ENCODE peak calls at places on chromosomes 2 and 18, in nine cellular contexts. Z is endothelial cell, I is amniotic stem cell, Y is frontal cortex, Q is cardiac muscle cell, E is KBM-7, F is uterus, K is HS-5, G is neural progenitor cell. S is an unnamed sample.
A peak's percentile ranks its signal among the peaks of the same experiment; 100 is the strongest.

GRCh38 chr2:15041429-15041837 is 408.9 kb downstream of the LRATD1 start:
- DNase-seq in K (no peak), Q (peak; percentile 40), Z (no peak), F (no peak), G (no peak), Y (no peak), I (no peak), E (no peak), S (peak; percentile 48)

GRCh38 chr2:22912398-22912797 is 472.6 kb upstream of the KLHL29 start:
- DNase-seq in K (no peak), Z (no peak), Y (no peak), G (no peak), F (no peak), Q (no peak), E (no peak), I (no peak), S (no peak)

GRCh38 chr2:195590866-195591215 is 66.2 kb upstream of the SLC39A10 start:
- DNase-seq in G (no peak), E (no peak), Y (no peak), K (no peak), I (no peak), Z (no peak), F (no peak), Q (no peak), S (no peak)

GRCh38 chr18:54426085-54426665 is 68.5 kb downstream of the C18orf54 start:
- DNase-seq in Z (no peak), I (no peak), Y (no peak), K (no peak), Q (no peak), E (no peak), G (no peak), F (no peak), S (no peak)

GRCh38 chr2:133252770-133253355 is 315.4 kb downstream of the NCKAP5 start:
- DNase-seq in K (no peak), Q (no peak), I (no peak), Z (no peak), Y (no peak), G (no peak), E (no peak), F (no peak), S (no peak)

GRCh38 chr2:238242731-238243495 is 3.1 kb upstream of the HES6 start:
- DNase-seq in I (no peak), F (no peak), Y (no peak), E (no peak), G (no peak), Q (no peak), K (no peak), Z (no peak), S (peak; percentile 50)

GRCh38 chr2:231680992-231681852 is 27.1 kb upstream of the PTMA start:
- DNase-seq in I (peak; percentile 32), K (no peak), Y (peak; percentile 95), E (no peak), Q (peak; percentile 94), Z (peak; percentile 77), G (peak; percentile 97), F (peak; percentile 92), S (peak; percentile 92)

GRCh38 chr2:220162320-220162719 is 534.9 kb downstream of the SLC4A3 start:
- DNase-seq in Z (no peak), I (no peak), E (no peak), Q (peak; percentile 16), F (no peak), G (no peak), K (peak; percentile 15), Y (no peak), S (no peak)

GRCh38 chr2:165691615-165692014 is 102.4 kb downstream of the GALNT3 start:
- DNase-seq in F (peak; percentile 59), Z (peak; percentile 15), Y (no peak), Q (no peak), G (peak; percentile 79), E (no peak), I (peak; percentile 22), K (no peak), S (peak; percentile 18)

GRCh38 chr18:63979409-63979908 is 9.6 kb downstream of the SERPINB8 start:
- DNase-seq in Y (no peak), F (peak; percentile 35), I (peak; percentile 38), Q (peak; percentile 78), G (peak; percentile 75), Z (peak; percentile 49), E (peak; percentile 56), K (no peak), S (no peak)

GRCh38 chr2:127619901-127620705 is 25.9 kb upstream of the GPR17 start:
- DNase-seq in G (no peak), Y (peak; percentile 25), K (no peak), I (no peak), F (peak; percentile 7), Q (no peak), Z (no peak), E (no peak), S (no peak)

GRCh38 chr18:44473394-44474066 is 207.2 kb upstream of the SETBP1 start:
- DNase-seq in F (no peak), K (no peak), I (no peak), E (no peak), Q (no peak), Z (no peak), Y (no peak), G (no peak), S (no peak)

GRCh38 chr2:216551234-216551633 is 52.6 kb downstream of the RPL37A start:
- DNase-seq in E (no peak), G (no peak), K (no peak), Z (no peak), Q (no peak), Y (no peak), F (no peak), I (no peak), S (no peak)

GRCh38 chr2:25207078-25207545 is 38.7 kb upstream of the POMC start:
- DNase-seq in F (no peak), E (peak; percentile 76), G (no peak), I (no peak), K (no peak), Q (no peak), Z (no peak), Y (no peak), S (no peak)

GRCh38 chr18:31469629-31470028 is 22.1 kb downstream of the DSG3 start:
- DNase-seq in K (no peak), E (no peak), F (no peak), Y (no peak), Z (no peak), Q (no peak), I (no peak), G (no peak), S (no peak)

GRCh38 chr2:170554278-170554955 is 160.7 kb upstream of the SP5 start:
- DNase-seq in E (no peak), K (peak; percentile 92), F (peak; percentile 53), I (no peak), Q (no peak), G (no peak), Y (no peak), Z (no peak), S (peak; percentile 30)

GRCh38 chr2:55590810-55591440 is 26.5 kb downstream of the PPP4R3B start:
- DNase-seq in Z (no peak), F (no peak), Y (no peak), E (no peak), G (no peak), I (peak; percentile 3), Q (no peak), K (peak; percentile 86), S (no peak)

GRCh38 chr2:213862407-213863076 is 548.3 kb upstream of the VWC2L start:
- DNase-seq in K (no peak), Q (peak; percentile 8), G (peak; percentile 81), I (no peak), E (no peak), Y (no peak), Z (no peak), F (no peak), S (no peak)

GRCh38 chr2:229930656-229931055 is 8.4 kb downstream of the FBXO36 start:
- DNase-seq in F (no peak), E (no peak), Q (no peak), I (no peak), G (no peak), Z (no peak), K (no peak), Y (no peak), S (no peak)

GRCh38 chr2:191657977-191658376 is 20.0 kb upstream of the NABP1 start:
- DNase-seq in Z (no peak), I (no peak), K (peak; percentile 87), Q (no peak), E (no peak), F (no peak), Y (no peak), G (no peak), S (no peak)

GRCh38 chr2:199302851-199303250 is 154.9 kb downstream of the SATB2 start:
- DNase-seq in Z (no peak), G (no peak), Q (peak; percentile 56), E (no peak), Y (no peak), K (no peak), I (no peak), F (no peak), S (no peak)

GRCh38 chr2:109242654-109243331 is 113.8 kb downstream of the SH3RF3 start:
- DNase-seq in K (peak; percentile 90), Z (no peak), Y (no peak), I (peak; percentile 56), F (peak; percentile 65), G (no peak), E (no peak), Q (no peak), S (peak; percentile 57)

GRCh38 chr2:118013221-118013723 is 598 bp downstream of the CCDC93 start:
- DNase-seq in I (no peak), Y (peak; percentile 62), G (peak; percentile 47), Q (peak; percentile 63), K (no peak), Z (peak; percentile 54), F (peak; percentile 25), E (peak; percentile 39), S (peak; percentile 54)

GRCh38 chr2:47083886-47084682 is 71.0 kb downstream of the STPG4 start:
- DNase-seq in G (no peak), E (peak; percentile 61), Q (no peak), K (no peak), I (no peak), F (peak; percentile 57), Z (no peak), Y (no peak), S (peak; percentile 55)

GRCh38 chr2:213224366-213224765 is 59.9 kb upstream of the SPAG16 start:
- DNase-seq in I (no peak), Z (no peak), E (no peak), G (no peak), Y (no peak), F (no peak), K (no peak), Q (no peak), S (no peak)

GRCh38 chr2:106257135-106257534 is 63.0 kb upstream of the UXS1 start:
- DNase-seq in F (no peak), Z (no peak), I (no peak), Q (no peak), E (no peak), K (no peak), G (no peak), Y (no peak), S (no peak)

GRCh38 chr2:105032476-105032875 is 5.4 kb upstream of the MRPS9 start:
- DNase-seq in Y (no peak), Q (no peak), I (no peak), G (no peak), K (no peak), E (no peak), F (no peak), Z (no peak), S (no peak)

GRCh38 chr2:106078091-106078490 is 116.0 kb downstream of the UXS1 start:
- DNase-seq in E (no peak), Y (no peak), G (no peak), K (no peak), Q (no peak), I (no peak), F (no peak), Z (no peak), S (no peak)

GRCh38 chr2:42055573-42056514 is 8.0 kb downstream of the PKDCC start:
- DNase-seq in G (no peak), Y (no peak), F (peak; percentile 58), E (no peak), I (no peak), Q (no peak), K (no peak), Z (no peak), S (no peak)

GRCh38 chr2:36290306-36290705 is 65.3 kb upstream of the CRIM1 start:
- DNase-seq in Y (no peak), Z (no peak), Q (no peak), G (no peak), I (no peak), F (no peak), E (no peak), K (no peak), S (no peak)

GRCh38 chr2:223469270-223470057 is 132.7 kb downstream of the SCG2 start:
- DNase-seq in I (no peak), F (peak; percentile 40), G (no peak), Q (no peak), K (peak; percentile 51), Z (no peak), Y (no peak), E (no peak), S (peak; percentile 48)